ENCODE peak calls at places on chromosome 16, in eight cellular contexts. H, M, X, K, N, I, F and A are unnamed samples.

GRCh38 chr16:72927199-72928088 is 120.5 kb downstream of the ZFHX3 start:
- DNase-seq in I (peak), M (no peak), N (peak), F (peak), H (peak), X (peak), K (no peak), A (no peak)

GRCh38 chr16:4805231-4805630 is 2.8 kb upstream of the ROGDI start:
- DNase-seq in M (no peak), N (no peak), K (no peak), H (no peak), X (no peak), F (no peak), I (no peak), A (no peak)

GRCh38 chr16:11016993-11017392 is 72.6 kb downstream of the CLEC16A start:
- DNase-seq in M (no peak), N (no peak), X (no peak), H (peak), F (no peak), I (peak), K (no peak), A (no peak)

GRCh38 chr16:54511181-54511731 is 224.7 kb upstream of the IRX3 start:
- DNase-seq in I (no peak), F (no peak), N (no peak), H (peak), K (no peak), M (no peak), X (no peak), A (no peak)

GRCh38 chr16:58842746-58843145 is 108.6 kb upstream of the GOT2 start:
- DNase-seq in X (no peak), N (no peak), I (no peak), H (no peak), F (no peak), K (no peak), M (no peak), A (no peak)

GRCh38 chr16:351804-352520 is 561 bp downstream of the AXIN1 start:
- DNase-seq in I (no peak), H (no peak), M (no peak), X (no peak), N (peak), F (no peak), K (no peak), A (no peak)

GRCh38 chr16:23700509-23700908 is 12.5 kb downstream of the ERN2 start:
- DNase-seq in H (no peak), N (no peak), X (no peak), F (no peak), I (no peak), K (no peak), M (no peak), A (no peak)

GRCh38 chr16:1335211-1335971 is 1.9 kb downstream of the BAIAP3 start:
- DNase-seq in M (no peak), I (no peak), K (no peak), H (no peak), F (no peak), X (no peak), N (peak), A (no peak)

GRCh38 chr16:11057696-11058345 is 113.5 kb downstream of the CLEC16A start:
- DNase-seq in F (no peak), X (no peak), M (no peak), K (no peak), N (no peak), I (no peak), H (no peak), A (no peak)

GRCh38 chr16:19844945-19845641 is 39.6 kb downstream of the GPRC5B start:
- DNase-seq in H (peak), N (no peak), X (peak), I (no peak), F (no peak), M (no peak), K (no peak), A (no peak)

GRCh38 chr16:51151435-51151950 is 423 bp upstream of the SALL1 start:
- DNase-seq in X (no peak), K (no peak), I (no peak), M (no peak), F (no peak), H (peak), N (no peak), A (peak)

GRCh38 chr16:22001591-22001990 is 675 bp upstream of the PDZD9 start:
- DNase-seq in N (no peak), K (no peak), I (no peak), M (no peak), H (peak), X (peak), F (no peak), A (no peak)

GRCh38 chr16:64437706-64438329 is 684.0 kb downstream of the CDH11 start:
- DNase-seq in F (peak), I (no peak), N (peak), M (no peak), K (no peak), X (no peak), H (no peak), A (no peak)

GRCh38 chr16:17377360-17378324 is 93.1 kb downstream of the XYLT1 start:
- DNase-seq in I (no peak), K (peak), N (peak), H (peak), X (no peak), M (no peak), F (no peak), A (no peak)

GRCh38 chr16:9755076-9755475 is 427.2 kb downstream of the GRIN2A start:
- DNase-seq in M (no peak), F (no peak), K (no peak), I (no peak), H (peak), N (no peak), X (no peak), A (no peak)

GRCh38 chr16:75351183-75351582 is 82.1 kb downstream of the CFDP1 start:
- DNase-seq in M (no peak), H (peak), X (no peak), K (no peak), I (no peak), N (no peak), F (no peak), A (no peak)

GRCh38 chr16:88578446-88579313 is 8.5 kb downstream of the ZC3H18 start:
- DNase-seq in I (no peak), K (no peak), N (no peak), M (no peak), H (no peak), X (no peak), F (no peak), A (no peak)

GRCh38 chr16:58511933-58512815 is 3.1 kb upstream of the SETD6 start:
- DNase-seq in M (peak), X (peak), N (peak), I (peak), F (peak), K (peak), H (peak), A (peak)

GRCh38 chr16:67181346-67181745 is 2.4 kb downstream of the MATCAP1 start:
- DNase-seq in X (peak), N (no peak), M (no peak), K (no peak), H (peak), F (no peak), I (no peak), A (no peak)

GRCh38 chr16:35210681-35211433 is 1751.4 kb downstream of the TP53TG3F start:
- DNase-seq in M (no peak), I (no peak), F (peak), N (no peak), X (no peak), H (no peak), K (no peak), A (peak)

GRCh38 chr16:684067-684794 is at the start of gene JMJD8:
- DNase-seq in F (peak), M (peak), K (peak), H (peak), X (peak), I (peak), N (peak), A (peak)

GRCh38 chr16:70614208-70614951 is 32.0 kb upstream of the IL34 start:
- DNase-seq in M (no peak), N (no peak), K (no peak), I (no peak), F (no peak), H (no peak), X (no peak), A (no peak)

GRCh38 chr16:17476414-17477259 is 5.9 kb upstream of the XYLT1 start:
- DNase-seq in N (peak), X (peak), F (peak), H (peak), I (no peak), M (no peak), K (peak), A (peak)

GRCh38 chr16:85428899-85429775 is 184.0 kb upstream of the GSE1 start:
- DNase-seq in H (no peak), K (no peak), I (peak), M (no peak), X (no peak), N (no peak), F (no peak), A (no peak)

GRCh38 chr16:19014456-19014855 is 30.7 kb downstream of the TMC7 start:
- DNase-seq in K (no peak), H (no peak), N (no peak), F (no peak), M (no peak), X (no peak), I (no peak), A (no peak)

GRCh38 chr16:82769845-82770244 is 143.1 kb downstream of the CDH13 start:
- DNase-seq in K (no peak), F (no peak), H (no peak), X (no peak), M (no peak), I (peak), N (no peak), A (no peak)

GRCh38 chr16:47019563-47019962 is 46.1 kb upstream of the DNAJA2 start:
- DNase-seq in H (peak), I (no peak), K (no peak), M (no peak), X (no peak), N (no peak), F (no peak), A (no peak)

GRCh38 chr16:11133344-11133921 is 122.6 kb downstream of the SOCS1 start:
- DNase-seq in H (peak), K (no peak), N (no peak), M (no peak), I (peak), X (peak), F (no peak), A (no peak)

GRCh38 chr16:10385725-10386516 is at the start of gene ATF7IP2:
- DNase-seq in F (no peak), N (no peak), K (peak), H (peak), X (peak), M (peak), I (peak), A (no peak)

GRCh38 chr16:56311208-56312027 is 113.9 kb downstream of the AMFR start:
- DNase-seq in N (peak), I (no peak), H (no peak), K (no peak), M (no peak), X (no peak), F (peak), A (peak)

GRCh38 chr16:27691717-27692116 is 141.8 kb downstream of the KATNIP start:
- DNase-seq in H (no peak), M (no peak), N (no peak), F (no peak), K (no peak), I (no peak), X (no peak), A (no peak)

GRCh38 chr16:77406680-77407079 is 28.2 kb downstream of the ADAMTS18 start:
- DNase-seq in I (no peak), M (no peak), H (no peak), K (no peak), X (no peak), N (no peak), F (no peak), A (no peak)

GRCh38 chr16:74075393-74075792 is 221.2 kb upstream of the PSMD7 start:
- DNase-seq in F (no peak), H (no peak), N (no peak), X (no peak), I (no peak), M (no peak), K (no peak), A (no peak)

GRCh38 chr16:12150600-12150999 is 174.1 kb downstream of the SNX29 start:
- DNase-seq in F (no peak), H (no peak), N (no peak), M (no peak), X (no peak), I (no peak), K (no peak), A (no peak)

GRCh38 chr16:11353158-11353557 is 7.9 kb downstream of the RMI2 start:
- DNase-seq in K (no peak), M (no peak), X (no peak), I (no peak), N (no peak), F (no peak), H (no peak), A (no peak)